ENCODE peak calls at places on chromosomes 4 and X, in four cellular contexts. D, Z, E and O are unnamed samples.
A peak's percentile ranks its signal among the peaks of the same experiment; 100 is the strongest.

GRCh38 chrX:11196476-11196875 is 85.3 kb downstream of the HCCS start:
- DNase-seq in D (no peak), Z (no peak), E (no peak), O (no peak)

GRCh38 chrX:19857131-19857530 is 30.3 kb downstream of the SH3KBP1 start:
- DNase-seq in D (no peak), Z (no peak), E (peak; percentile 14), O (no peak)

GRCh38 chrX:39753296-39753996 is 344.3 kb downstream of the BCOR start:
- DNase-seq in D (no peak), Z (no peak), E (no peak), O (peak; percentile 33)

GRCh38 chr4:73432169-73433000 is 3.6 kb upstream of the AFP start:
- DNase-seq in D (no peak), Z (no peak), E (no peak), O (no peak)

GRCh38 chr4:147768113-147768512 is 36.2 kb downstream of the ARHGAP10 start:
- DNase-seq in D (peak; percentile 81), Z (no peak), E (no peak), O (peak; percentile 79)

GRCh38 chr4:181685461-181685860 is 557.7 kb upstream of the TENM3 start:
- DNase-seq in D (peak; percentile 53), Z (no peak), E (no peak), O (no peak)

GRCh38 chr4:7191546-7192251 is 639 bp upstream of the SORCS2 start:
- DNase-seq in D (no peak), Z (no peak), E (no peak), O (no peak)

GRCh38 chr4:186727149-186727976 is 3.7 kb upstream of the FAT1 start:
- DNase-seq in D (peak; percentile 12), Z (no peak), E (no peak), O (no peak)

GRCh38 chr4:21753084-21753760 is 195.3 kb downstream of the KCNIP4 start:
- DNase-seq in D (peak; percentile 23), Z (no peak), E (no peak), O (no peak)

GRCh38 chr4:129446074-129446473 is 350.1 kb downstream of the C4orf33 start:
- DNase-seq in D (no peak), Z (no peak), E (no peak), O (no peak)

GRCh38 chr4:151887151-151887815 is 126.5 kb upstream of the GATB start:
- DNase-seq in D (peak; percentile 69), Z (no peak), E (no peak), O (peak; percentile 42)

GRCh38 chr4:25703731-25704388 is 48.2 kb downstream of the SLC34A2 start:
- DNase-seq in D (peak; percentile 30), Z (no peak), E (no peak), O (no peak)

GRCh38 chrX:76918033-76918432 is 490.5 kb downstream of the MAGEE1 start:
- DNase-seq in D (no peak), Z (no peak), E (no peak), O (no peak)

GRCh38 chrX:53313746-53314105 is 32.3 kb upstream of the IQSEC2 start:
- DNase-seq in D (no peak), Z (no peak), E (no peak), O (no peak)

GRCh38 chrX:149495573-149496071 is 9.5 kb downstream of the IDS start:
- DNase-seq in D (peak; percentile 89), Z (no peak), E (no peak), O (no peak)

GRCh38 chrX:42943051-42943450 is 165.1 kb upstream of the PPP1R2C start:
- DNase-seq in D (no peak), Z (no peak), E (peak; percentile 11), O (no peak)

GRCh38 chr4:34939073-34939472 is 1305.2 kb downstream of the ARAP2 start:
- DNase-seq in D (no peak), Z (no peak), E (no peak), O (no peak)